ENCODE peak calls at places on chromosomes 3 and 15, in ten cellular contexts. M is GM12865; B is IMR-90; E is mesothelial cell of epicardium; X is activated CD8-positive, alpha-beta T cell treated with anti-CD3 and anti-CD28 coated beads for 36 hours; Z is GM12878; U is BJ; S is epithelial cell of esophagus; Q is adrenal gland; K is progenitor cell of endocrine pancreas. F is an unnamed sample.

GRCh38 chr3:141127344-141128125 is 76.4 kb downstream of the SPSB4 start:
- DNase-seq in X (no peak), B (no peak), U (no peak), M (no peak), K (no peak), S (no peak), Z (no peak), Q (peak; percentile 87), E (no peak), F (no peak)

GRCh38 chr3:71478568-71478967 is 105.0 kb downstream of the FOXP1 start:
- DNase-seq in B (peak; percentile 26), Q (no peak), K (no peak), Z (no peak), S (peak; percentile 61), E (no peak), M (no peak), U (no peak), X (peak; percentile 91), F (no peak)

GRCh38 chr3:9732080-9732752 is 681 bp downstream of the BRPF1 start:
- DNase-seq in M (peak; percentile 52), S (peak; percentile 19), X (peak; percentile 77), E (no peak), Z (no peak), K (no peak), U (no peak), Q (peak; percentile 64), B (no peak), F (peak; percentile 55)

GRCh38 chr3:105965384-105965783 is 96.6 kb upstream of the CBLB start:
- DNase-seq in Z (no peak), B (peak; percentile 52), K (no peak), U (peak; percentile 53), E (no peak), Q (no peak), M (no peak), S (no peak), X (no peak), F (no peak)

GRCh38 chr15:67411491-67411890 is 109.4 kb upstream of the C15orf61 start:
- DNase-seq in Q (no peak), M (no peak), B (peak; percentile 6), U (no peak), K (no peak), S (no peak), E (no peak), X (no peak), Z (no peak), F (no peak)

GRCh38 chr15:39459538-39459937 is 121.3 kb upstream of the THBS1 start:
- DNase-seq in Q (no peak), E (no peak), M (no peak), U (no peak), Z (no peak), K (no peak), S (no peak), B (no peak), X (no peak), F (no peak)

GRCh38 chr15:59688383-59688887 is 685 bp downstream of the BNIP2 start:
- DNase-seq in B (peak; percentile 77), K (no peak), Q (no peak), S (peak; percentile 71), X (peak; percentile 24), E (no peak), U (no peak), M (peak; percentile 50), Z (peak; percentile 7), F (no peak)

GRCh38 chr3:186567072-186567921 is at the start of gene TBCCD1:
- DNase-seq in K (peak; percentile 98), Q (peak; percentile 94), S (peak; percentile 93), X (peak; percentile 92), Z (peak; percentile 73), E (peak; percentile 91), M (peak; percentile 96), U (peak; percentile 37), B (peak; percentile 83), F (peak; percentile 98)

GRCh38 chr3:153257673-153258351 is 95.8 kb downstream of the RAP2B start:
- DNase-seq in Q (no peak), B (no peak), M (peak; percentile 7), U (no peak), K (no peak), S (no peak), X (no peak), E (no peak), Z (no peak), F (no peak)

GRCh38 chr15:45670511-45670910 is 35.7 kb downstream of the SQOR start:
- DNase-seq in K (no peak), Q (no peak), B (peak; percentile 30), X (no peak), S (no peak), M (no peak), Z (no peak), E (no peak), U (no peak), F (no peak)
- TF ChIP-seq CTCF in K (no peak), Q (no peak), B (no peak), X (no peak), S (no peak), M (no peak), Z (no peak), E (no peak), U (no peak), F (no peak)

GRCh38 chr3:100602506-100603444 is 6.6 kb upstream of the ADGRG7 start:
- DNase-seq in S (peak; percentile 84), Z (peak; percentile 35), Q (no peak), E (no peak), X (no peak), K (no peak), M (peak; percentile 37), U (no peak), B (peak; percentile 54), F (peak; percentile 36)

GRCh38 chr3:100603449-100603848 is 6.0 kb upstream of the ADGRG7 start:
- DNase-seq in B (peak; percentile 54), E (no peak), S (peak; percentile 58), M (peak; percentile 51), K (no peak), Q (no peak), U (no peak), X (peak; percentile 10), Z (no peak), F (no peak)

GRCh38 chr3:100605358-100605757 is 4.0 kb upstream of the ADGRG7 start:
- DNase-seq in K (no peak), U (no peak), X (no peak), M (no peak), E (no peak), S (no peak), Z (no peak), B (no peak), Q (no peak), F (no peak)

DNA sequence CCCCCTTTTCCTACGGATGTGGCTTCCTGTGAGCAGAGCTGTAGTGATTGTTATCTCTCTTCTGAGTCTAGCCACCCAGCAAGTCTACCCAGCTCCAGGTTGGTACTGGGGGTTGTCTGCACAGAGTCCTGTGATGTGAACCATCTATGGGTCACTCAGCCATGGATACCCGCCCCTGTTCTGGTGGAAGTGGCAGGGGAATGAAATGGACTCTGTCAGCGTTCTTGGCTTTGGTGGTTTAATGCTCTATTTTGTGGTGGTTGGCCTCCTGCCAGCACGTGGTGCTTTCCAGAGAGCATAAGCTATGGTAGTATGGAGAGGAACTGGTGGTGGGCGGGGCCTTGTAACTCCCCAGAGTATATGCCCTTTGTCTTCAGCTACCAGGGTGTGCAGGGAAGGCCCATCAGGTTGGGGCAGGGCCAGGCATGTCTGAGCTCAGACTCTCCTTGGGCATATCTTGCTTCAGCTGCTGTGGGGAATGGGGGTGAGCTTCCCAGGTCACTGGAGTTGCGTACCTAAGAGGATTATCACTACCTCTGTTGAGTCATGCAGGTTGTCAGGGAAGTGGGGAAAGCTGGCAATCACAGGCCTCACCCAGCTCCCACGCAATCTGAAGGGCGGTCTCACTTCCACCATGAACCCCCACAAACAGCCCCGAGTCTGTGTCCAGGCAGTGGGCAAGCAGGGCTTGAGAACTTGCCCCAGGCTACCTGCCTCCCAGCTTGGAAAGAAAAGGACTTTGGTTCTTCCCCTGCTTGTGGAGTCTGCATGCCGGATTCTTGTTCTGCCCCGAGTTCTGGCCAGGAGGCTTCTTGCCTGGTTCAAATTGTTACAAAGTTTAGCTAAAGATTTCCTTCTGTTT is 9.0 kb upstream of the ADGRG7 start:
- DNase-seq in M (peak; percentile 54), X (peak; percentile 18), S (peak; percentile 100), Z (peak; percentile 43), E (no peak), B (no peak), U (no peak), Q (no peak), K (no peak), F (no peak)
- TF ChIP-seq CTCF in M (no peak), X (no peak), S (no peak), Z (no peak), E (no peak), B (no peak), U (no peak), Q (no peak), K (no peak), F (no peak)

GRCh38 chr3:44915702-44916438 is 41.5 kb downstream of the TGM4 start:
- DNase-seq in U (no peak), Z (no peak), S (no peak), B (peak; percentile 25), Q (no peak), K (no peak), E (no peak), X (no peak), M (no peak), F (no peak)

GRCh38 chr3:44918581-44918980 is 44.2 kb downstream of the TGM4 start:
- DNase-seq in M (no peak), Q (no peak), Z (no peak), S (no peak), K (no peak), E (no peak), B (no peak), U (no peak), X (no peak), F (no peak)

GRCh38 chr3:44913868-44914468 is 39.6 kb downstream of the TGM4 start:
- DNase-seq in U (no peak), S (peak; percentile 78), Q (peak; percentile 82), M (peak; percentile 67), K (peak; percentile 72), X (peak; percentile 77), E (no peak), Z (no peak), B (peak; percentile 69), F (no peak)

GRCh38 chr3:44918087-44918486 is 43.7 kb downstream of the TGM4 start:
- DNase-seq in M (no peak), S (no peak), Z (no peak), E (no peak), X (no peak), B (no peak), K (no peak), Q (no peak), U (no peak), F (no peak)

DNA sequence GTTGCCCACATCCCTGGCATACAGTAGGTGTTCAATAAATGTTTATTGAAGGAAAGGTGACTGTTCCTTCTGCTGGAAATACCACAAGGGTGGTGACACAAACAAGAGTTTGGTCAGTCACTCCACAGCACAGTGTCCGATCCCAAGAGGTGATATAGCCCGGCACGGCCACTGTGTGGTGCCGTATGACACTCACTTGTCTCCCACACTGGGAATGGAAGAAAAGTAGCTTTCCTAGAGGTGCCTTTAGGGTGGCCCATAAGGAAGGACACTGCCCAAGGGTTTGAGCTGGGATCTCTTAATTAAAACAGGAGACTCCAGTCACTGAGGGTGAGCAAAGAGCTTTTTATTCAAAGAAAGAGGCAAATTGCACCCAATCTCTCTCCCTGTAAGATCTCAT is 40.5 kb downstream of the TGM4 start:
- DNase-seq in Z (no peak), U (no peak), S (peak; percentile 43), E (no peak), Q (no peak), B (no peak), X (no peak), K (no peak), M (no peak), F (no peak)
- TF ChIP-seq CTCF in Z (peak; percentile 39), U (peak; percentile 37), S (peak; percentile 58), E (no peak), Q (peak; percentile 41), B (peak; percentile 34), X (no peak), K (peak; percentile 15), M (no peak), F (peak; percentile 30)

GRCh38 chr3:4688411-4688810 is 195.3 kb downstream of the ITPR1 start:
- DNase-seq in S (no peak), Q (no peak), X (no peak), Z (no peak), E (no peak), M (no peak), U (no peak), B (no peak), K (no peak), F (no peak)
- TF ChIP-seq CTCF in S (no peak), Q (no peak), X (no peak), Z (no peak), E (no peak), M (no peak), U (no peak), B (no peak), K (no peak), F (no peak)

F was measured in GM06990.